ENCODE peak calls at places on chromosomes 6 and 20, in five cellular contexts. F is left cardiac atrium, C is NCI-H2081, N is NCI-H146, Y is mucosa of gallbladder. Q is an unnamed sample.

GRCh38 chr6:134741193-134741521 is 208.7 kb downstream of the ALDH8A1 start:
- DNase-seq in F (no peak), C (no peak), N (peak; percentile 57), Y (no peak), Q (no peak)

GRCh38 chr20:32780278-32780677 is 18.1 kb downstream of the DNMT3B start:
- DNase-seq in F (no peak), C (no peak), N (no peak), Y (no peak), Q (no peak)

GRCh38 chr6:158817298-158818007 is 1.7 kb downstream of the EZR start:
- DNase-seq in F (peak; percentile 69), C (no peak), N (peak; percentile 70), Y (peak; percentile 58), Q (peak; percentile 91)

GRCh38 chr6:165231581-165232276 is 77.7 kb downstream of the C6orf118 start:
- DNase-seq in F (no peak), C (no peak), N (peak; percentile 17), Y (no peak), Q (no peak)

GRCh38 chr20:62804021-62804631 is 509 bp upstream of the OGFR start:
- DNase-seq in F (no peak), C (no peak), N (peak; percentile 38), Y (no peak), Q (peak; percentile 18)

GRCh38 chr6:139577991-139578604 is 203.7 kb upstream of the CITED2 start:
- DNase-seq in F (no peak), C (no peak), N (no peak), Y (no peak), Q (no peak)

GRCh38 chr6:10014561-10014960 is 400.3 kb downstream of the TFAP2A start:
- DNase-seq in F (no peak), C (no peak), N (no peak), Y (no peak), Q (no peak)

GRCh38 chr6:107600936-107601335 is 111.0 kb downstream of the SOBP start:
- DNase-seq in F (peak; percentile 43), C (no peak), N (no peak), Y (peak; percentile 82), Q (no peak)

GRCh38 chr6:71349395-71349794 is 60.8 kb downstream of the OGFRL1 start:
- DNase-seq in F (no peak), C (no peak), N (peak; percentile 2), Y (no peak), Q (peak; percentile 35)

GRCh38 chr6:14584450-14584849 is 466.9 kb downstream of the CD83 start:
- DNase-seq in F (no peak), C (no peak), N (peak; percentile 52), Y (no peak), Q (no peak)

GRCh38 chr20:52454660-52455059 is 263.1 kb upstream of the ZFP64 start:
- DNase-seq in F (no peak), C (no peak), N (no peak), Y (no peak), Q (no peak)

GRCh38 chr6:53910834-53911233 is 116.0 kb downstream of the LRRC1 start:
- DNase-seq in F (no peak), C (no peak), N (no peak), Y (no peak), Q (no peak)

GRCh38 chr6:35024601-35025054 is 116.5 kb downstream of the TCP11 start:
- DNase-seq in F (peak; percentile 66), C (no peak), N (peak; percentile 72), Y (no peak), Q (peak; percentile 64)

GRCh38 chr6:79687759-79688158 is 56.6 kb downstream of the SH3BGRL2 start:
- DNase-seq in F (no peak), C (peak; percentile 34), N (peak; percentile 79), Y (no peak), Q (no peak)